ENCODE peak calls at places on chromosomes 4 and X, in five cellular contexts. V is fibroblast of lung; S is CD8-positive, alpha-beta T cell; J is HFFc6; P is fibroblast of the aortic adventitia. Y is an unnamed sample.

GRCh38 chrX:111568356-111568755 is 56.9 kb downstream of the SERTM2 start:
- DNase-seq in V (peak), J (no peak), P (peak), S (no peak), Y (no peak)

GRCh38 chr4:4225915-4226605 is 669 bp downstream of the OTOP1 start:
- DNase-seq in V (peak), P (no peak), J (no peak), S (no peak), Y (no peak)

GRCh38 chrX:1751781-1752180 is 136.9 kb downstream of the ASMT start:
- DNase-seq in P (no peak), S (no peak), J (no peak), V (no peak), Y (no peak)

GRCh38 chrX:7145454-7145853 is 2.1 kb upstream of the STS start:
- DNase-seq in P (no peak), J (no peak), S (no peak), V (no peak), Y (no peak)

GRCh38 chrX:110066488-110067225 is 63.7 kb downstream of the TMEM164 start:
- DNase-seq in S (no peak), J (no peak), P (no peak), V (no peak), Y (no peak)

GRCh38 chrX:154733072-154733425 is 17.8 kb downstream of the GAB3 start:
- DNase-seq in S (no peak), V (no peak), J (peak), P (peak), Y (no peak)

GRCh38 chr4:42671431-42672194 is 14.7 kb upstream of the ATP8A1 start:
- DNase-seq in S (peak), V (no peak), J (no peak), P (no peak), Y (no peak)

GRCh38 chr4:117983541-117984451 is 50.5 kb upstream of the NDST3 start:
- DNase-seq in S (no peak), J (no peak), V (peak), P (no peak), Y (no peak)

GRCh38 chr4:80263541-80264351 is 2.7 kb upstream of the FGF5 start:
- DNase-seq in P (no peak), V (no peak), S (no peak), J (no peak), Y (no peak)

GRCh38 chr4:177441061-177441802 is 1.0 kb downstream of the AGA start:
- DNase-seq in J (no peak), P (peak), V (peak), S (peak), Y (no peak)

GRCh38 chr4:8547108-8547911 is 32.9 kb upstream of the GPR78 start:
- DNase-seq in S (no peak), P (peak), J (peak), V (peak), Y (no peak)

DNA sequence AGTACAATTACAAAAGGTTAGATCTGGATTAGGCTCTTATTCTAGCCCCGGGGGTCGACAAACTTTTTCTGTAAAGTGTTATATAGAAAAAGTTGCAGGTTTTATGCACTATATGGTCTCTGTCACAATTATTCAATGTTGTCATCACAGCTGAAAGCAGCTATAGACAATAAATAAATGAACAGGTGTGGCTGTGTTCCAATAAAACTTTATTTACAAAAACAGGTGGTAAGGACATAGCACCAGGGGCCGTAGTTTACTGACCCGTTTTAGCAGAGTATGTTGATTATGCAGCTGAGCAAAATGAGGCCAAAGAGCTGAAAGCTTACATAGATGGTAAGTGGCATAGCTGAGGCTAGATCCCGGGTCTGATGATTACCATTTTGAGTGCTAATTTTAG is 13.0 kb upstream of the CXorf38 start:
- DNase-seq in S (no peak), J (no peak), V (no peak), P (no peak), Y (no peak)
- TF ChIP-seq CTCF in S (no peak), J (no peak), V (no peak), P (no peak), Y (no peak)

GRCh38 chrX:54785901-54786300 is 12.2 kb downstream of the ITIH6 start:
- DNase-seq in S (no peak), V (no peak), J (no peak), P (peak), Y (no peak)
- TF ChIP-seq CTCF in S (no peak), V (peak), J (peak), P (peak), Y (peak)

GRCh38 chrX:70509078-70509477 is 64.4 kb downstream of the DLG3 start:
- DNase-seq in P (no peak), J (no peak), V (no peak), S (no peak), Y (no peak)
- TF ChIP-seq CTCF in P (no peak), J (no peak), V (no peak), S (no peak), Y (no peak)

GRCh38 chr4:150974251-150974640 is 40.8 kb downstream of the LRBA start:
- DNase-seq in V (no peak), S (no peak), J (no peak), P (no peak), Y (no peak)

GRCh38 chr4:150974750-150975149 is 40.3 kb downstream of the LRBA start:
- DNase-seq in J (no peak), P (no peak), S (no peak), V (no peak), Y (no peak)

GRCh38 chr4:150973626-150974250 is 41.3 kb downstream of the LRBA start:
- DNase-seq in S (no peak), V (peak), P (no peak), J (no peak), Y (no peak)

GRCh38 chr4:150978738-150979575 is 36.1 kb downstream of the LRBA start:
- DNase-seq in S (no peak), V (no peak), J (no peak), P (no peak), Y (no peak)

DNA sequence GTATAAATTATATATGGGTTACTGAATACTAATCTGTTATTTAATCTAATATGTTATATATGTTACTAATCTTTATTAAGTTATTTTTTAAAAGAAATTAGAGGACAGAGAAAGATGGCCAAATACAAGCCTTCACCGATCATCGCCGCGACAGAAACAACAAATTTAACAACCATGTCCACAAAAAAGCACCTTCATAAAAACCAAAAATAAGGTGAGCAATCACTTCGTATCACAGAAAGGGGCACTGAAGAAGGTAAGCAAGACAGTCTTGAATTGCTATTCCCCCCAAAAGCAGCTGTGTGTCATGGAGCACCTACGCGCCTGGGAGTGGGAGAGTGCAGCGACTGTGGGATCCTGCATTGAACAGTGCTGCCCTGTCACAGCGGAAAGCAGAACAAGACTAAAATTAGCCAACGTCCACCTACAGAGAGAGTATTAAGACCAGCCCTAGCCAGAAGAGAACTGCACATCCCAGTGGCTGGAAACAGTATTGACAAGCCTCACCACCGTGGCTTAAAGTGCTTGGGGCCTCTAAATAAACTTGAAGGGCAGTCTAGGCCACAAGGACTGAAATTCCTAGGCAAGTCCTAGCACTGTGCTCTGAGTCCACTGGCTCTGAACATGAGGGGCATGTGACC is 38.5 kb downstream of the LRBA start:
- DNase-seq in J (no peak), S (no peak), P (no peak), V (no peak), Y (no peak)
- TF ChIP-seq CTCF in J (no peak), S (no peak), P (no peak), V (no peak), Y (no peak)

GRCh38 chr4:612052-612748 is 13.2 kb upstream of the PDE6B start:
- DNase-seq in P (no peak), S (no peak), V (no peak), J (no peak), Y (no peak)
- TF ChIP-seq CTCF in P (no peak), S (no peak), V (no peak), J (no peak), Y (no peak)

GRCh38 chr4:28075557-28075956 is 1214.9 kb downstream of the STIM2 start:
- DNase-seq in J (peak), S (no peak), P (no peak), V (no peak), Y (no peak)

DNA sequence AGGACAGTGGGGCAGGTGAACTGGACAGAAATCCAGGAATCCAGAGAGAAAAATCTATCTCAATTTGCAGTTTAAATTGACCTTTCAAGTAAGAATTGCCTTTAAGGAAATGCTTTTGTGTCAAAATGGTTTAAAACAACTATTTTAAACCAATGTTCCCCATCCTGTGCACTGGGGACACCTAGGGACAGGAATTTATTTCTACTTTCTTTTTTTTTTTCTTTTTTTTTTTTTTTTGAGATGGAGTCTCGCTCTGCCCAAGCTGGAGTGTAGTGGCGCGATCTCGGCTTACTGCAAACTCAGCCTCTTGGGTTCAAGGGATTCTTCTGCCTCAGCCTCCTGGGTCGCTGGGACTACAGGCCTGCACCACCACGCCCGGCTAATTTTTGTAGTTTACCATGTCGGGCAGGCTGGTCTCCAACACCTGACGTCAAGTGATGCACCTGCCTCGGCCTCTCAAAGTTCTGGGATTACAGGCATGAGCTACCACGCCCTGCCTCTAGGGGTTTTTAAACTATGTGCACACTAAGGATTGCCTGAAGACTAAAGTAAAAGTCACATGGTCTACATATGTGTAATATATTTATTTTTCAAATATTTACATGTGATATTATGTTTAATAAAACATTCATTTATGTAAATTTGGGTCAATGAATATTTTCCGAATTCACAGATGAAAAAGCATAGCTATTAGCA is 1213.4 kb downstream of the STIM2 start:
- DNase-seq in V (no peak), P (no peak), S (no peak), J (no peak), Y (no peak)
- TF ChIP-seq CTCF in V (peak), P (no peak), S (no peak), J (peak), Y (no peak)

GRCh38 chr4:141652161-141652778 is 15.9 kb downstream of the IL15 start:
- DNase-seq in V (peak), J (peak), P (peak), S (no peak), Y (peak)

GRCh38 chr4:141657550-141657949 is 21.2 kb downstream of the IL15 start:
- DNase-seq in J (no peak), P (no peak), S (no peak), V (no peak), Y (no peak)

GRCh38 chr4:141656031-141656430 is 19.6 kb downstream of the IL15 start:
- DNase-seq in S (no peak), J (no peak), V (no peak), P (no peak), Y (no peak)

GRCh38 chr4:141658316-141658715 is 21.9 kb downstream of the IL15 start:
- DNase-seq in P (no peak), S (no peak), V (no peak), J (no peak), Y (no peak)

GRCh38 chr4:141654098-141654497 is 17.7 kb downstream of the IL15 start:
- DNase-seq in S (no peak), J (no peak), V (peak), P (peak), Y (no peak)
- TF ChIP-seq CTCF in S (no peak), J (peak), V (peak), P (peak), Y (peak)

GRCh38 chrX:139563251-139563650 is 32.7 kb downstream of the F9 start:
- DNase-seq in V (peak), J (no peak), P (no peak), S (no peak), Y (no peak)

GRCh38 chrX:139554991-139555675 is 24.6 kb downstream of the F9 start:
- DNase-seq in S (no peak), J (no peak), V (no peak), P (no peak), Y (no peak)

GRCh38 chrX:139554367-139554766 is 23.8 kb downstream of the F9 start:
- DNase-seq in P (no peak), S (no peak), J (no peak), V (no peak), Y (no peak)

GRCh38 chrX:139560221-139560620 is 29.7 kb downstream of the F9 start:
- DNase-seq in S (no peak), J (no peak), V (peak), P (peak), Y (no peak)

GRCh38 chrX:139559383-139560042 is 29.0 kb downstream of the F9 start:
- DNase-seq in P (peak), V (peak), J (peak), S (no peak), Y (peak)
- TF ChIP-seq CTCF in P (peak), V (peak), J (peak), S (no peak), Y (peak)

GRCh38 chr4:181301735-181302380 is 941.3 kb upstream of the TENM3 start:
- DNase-seq in P (peak), V (peak), S (no peak), J (no peak), Y (peak)
- TF ChIP-seq CTCF in P (no peak), V (peak), S (no peak), J (peak), Y (peak)

GRCh38 chrX:78123190-78123589 is 16.3 kb downstream of the TAF9B start:
- DNase-seq in V (peak), S (no peak), J (peak), P (peak), Y (no peak)
- TF ChIP-seq CTCF in V (no peak), S (no peak), J (no peak), P (no peak), Y (no peak)

Y was measured in AG04450.